ENCODE peak calls at places on chromosomes 11 and 22, in six cellular contexts. E is osteocyte, D is NCI-H1092, Q is NCI-H774, Z is cardiac muscle cell, L is RPMI7951. A is an unnamed sample.

GRCh38 chr11:36487619-36488018 is 22.5 kb downstream of the TRAF6 start:
- DNase-seq in E (no peak), D (no peak), Q (no peak), Z (no peak), L (no peak), A (no peak)

GRCh38 chr11:27806122-27806521 is 105.9 kb upstream of the BDNF start:
- DNase-seq in E (no peak), D (no peak), Q (no peak), Z (no peak), L (peak; percentile 2), A (no peak)

GRCh38 chr11:65487467-65488272 is 11.2 kb upstream of the MALAT1 start:
- DNase-seq in E (peak; percentile 99), D (peak; percentile 100), Q (peak; percentile 99), Z (peak; percentile 99), L (peak; percentile 100), A (no peak)

GRCh38 chr22:46122980-46123693 is 27.2 kb upstream of the PPARA start:
- DNase-seq in E (no peak), D (no peak), Q (no peak), Z (no peak), L (no peak), A (no peak)

GRCh38 chr11:113014731-113015455 is 53.7 kb downstream of the NCAM1 start:
- DNase-seq in E (no peak), D (peak; percentile 87), Q (peak; percentile 75), Z (peak; percentile 40), L (peak; percentile 37), A (no peak)

GRCh38 chr11:3224730-3225098 is 6.1 kb upstream of the MRGPRG start:
- DNase-seq in E (no peak), D (no peak), Q (no peak), Z (no peak), L (no peak), A (no peak)

GRCh38 chr11:10329356-10329755 is 24.5 kb downstream of the ADM start:
- DNase-seq in E (no peak), D (no peak), Q (no peak), Z (no peak), L (no peak), A (no peak)

GRCh38 chr11:114262681-114263509 is 33.3 kb upstream of the NNMT start:
- DNase-seq in E (no peak), D (peak; percentile 49), Q (peak; percentile 70), Z (peak; percentile 82), L (peak; percentile 47), A (no peak)

GRCh38 chr22:42127606-42128005 is 3.0 kb downstream of the CYP2D6 start:
- DNase-seq in E (no peak), D (no peak), Q (no peak), Z (no peak), L (no peak), A (no peak)

GRCh38 chr22:42262964-42263363 is 7.5 kb downstream of the TCF20 start:
- DNase-seq in E (no peak), D (no peak), Q (no peak), Z (no peak), L (no peak), A (no peak)

GRCh38 chr11:19259487-19260345 is 19.0 kb upstream of the E2F8 start:
- DNase-seq in E (no peak), D (peak; percentile 18), Q (peak; percentile 47), Z (peak; percentile 73), L (peak; percentile 43), A (peak; percentile 25)

GRCh38 chr11:69343401-69344321 is 49.7 kb downstream of the MYEOV start:
- DNase-seq in E (peak; percentile 73), D (no peak), Q (no peak), Z (no peak), L (no peak), A (no peak)

GRCh38 chr11:12853652-12854296 is 155.3 kb upstream of the RASSF10 start:
- DNase-seq in E (no peak), D (no peak), Q (no peak), Z (peak; percentile 48), L (no peak), A (no peak)

GRCh38 chr11:11978792-11979486 is 29.5 kb downstream of the DKK3 start:
- DNase-seq in E (peak; percentile 89), D (peak; percentile 45), Q (no peak), Z (no peak), L (peak; percentile 87), A (no peak)

GRCh38 chr22:37887610-37888378 is 18.3 kb upstream of the MICALL1 start:
- DNase-seq in E (peak; percentile 89), D (no peak), Q (no peak), Z (peak; percentile 53), L (peak; percentile 32), A (no peak)

GRCh38 chr11:78595431-78596130 is 20.9 kb upstream of the NARS2 start:
- DNase-seq in E (no peak), D (no peak), Q (no peak), Z (no peak), L (peak; percentile 44), A (no peak)

GRCh38 chr11:5967708-5968107 is 586 bp downstream of the OR56A5 start:
- DNase-seq in E (no peak), D (no peak), Q (no peak), Z (no peak), L (no peak), A (no peak)

GRCh38 chr11:130120045-130120444 is 39.5 kb upstream of the ST14 start:
- DNase-seq in E (no peak), D (no peak), Q (no peak), Z (no peak), L (no peak), A (no peak)

GRCh38 chr11:101583180-101584128 is at the start of gene TRPC6:
- DNase-seq in E (no peak), D (no peak), Q (no peak), Z (peak; percentile 52), L (no peak), A (no peak)